ENCODE peak calls at places on chromosomes 2 and 18, in five cellular contexts. I, M, H, U and A are unnamed samples. For H3K4me1, the result is how much of the 10 kb centered on the place peaks cover.

GRCh38 chr2:158973111-158973510 is 4.7 kb downstream of the TANC1 start:
- DNase-seq in M (no peak), H (no peak), I (no peak), U (no peak), A (no peak)

GRCh38 chr18:9184998-9185613 is 48.5 kb downstream of the ANKRD12 start:
- DNase-seq in H (no peak), M (no peak), U (no peak), I (no peak), A (no peak)

GRCh38 chr2:101704046-101704466 is 6.5 kb downstream of the MAP4K4 start:
- DNase-seq in U (no peak), I (no peak), H (no peak), M (no peak), A (peak)

GRCh38 chr2:17309741-17310339 is 208.4 kb downstream of the RAD51AP2 start:
- DNase-seq in I (peak), U (peak), M (no peak), H (peak), A (no peak)

GRCh38 chr2:221571108-221571390 is 1.1 kb downstream of the EPHA4 start:
- DNase-seq in U (peak), I (peak), M (no peak), H (no peak), A (no peak)

GRCh38 chr2:53442783-53443182 is 324.8 kb upstream of the CHAC2 start:
- DNase-seq in H (no peak), U (peak), I (no peak), M (no peak), A (no peak)

GRCh38 chr2:23545811-23546210 is 160.8 kb downstream of the KLHL29 start:
- DNase-seq in I (no peak), H (no peak), M (no peak), U (no peak), A (no peak)

GRCh38 chr18:56869189-56869777 is 218.1 kb downstream of the WDR7 start:
- DNase-seq in I (no peak), H (no peak), U (peak), M (no peak), A (no peak)

GRCh38 chr2:7940723-7941122 is 741.1 kb upstream of the ID2 start:
- DNase-seq in I (no peak), M (no peak), U (no peak), H (no peak), A (no peak)

GRCh38 chr2:152611458-152612231 is 105.6 kb downstream of the PRPF40A start:
- DNase-seq in H (no peak), M (peak), I (peak), U (no peak), A (peak)

GRCh38 chr2:74877781-74878433 is 44.0 kb downstream of the HK2 start:
- DNase-seq in H (no peak), M (no peak), U (no peak), I (no peak), A (no peak)

GRCh38 chr18:28115149-28115550 is 61.8 kb downstream of the CDH2 start:
- DNase-seq in M (no peak), H (no peak), U (no peak), I (no peak), A (no peak)

GRCh38 chr18:60534539-60534938 is 162.0 kb upstream of the MC4R start:
- DNase-seq in U (no peak), I (no peak), H (no peak), M (no peak), A (no peak)

GRCh38 chr2:44560352-44560751 is 198.6 kb downstream of the CAMKMT start:
- DNase-seq in H (no peak), U (peak), M (no peak), I (peak), A (no peak)

GRCh38 chr2:99678651-99679050 is 188.8 kb upstream of the REV1 start:
- DNase-seq in U (no peak), H (no peak), M (no peak), I (no peak), A (no peak)

GRCh38 chr2:166573393-166573792 is 79.3 kb upstream of the SCN7A start:
- DNase-seq in U (no peak), I (no peak), M (no peak), H (no peak), A (no peak)

GRCh38 chr2:127569274-127570065 is 34.0 kb downstream of the MYO7B start:
- DNase-seq in M (no peak), U (no peak), I (peak), H (no peak), A (peak)

GRCh38 chr2:104368089-104368488 is 485.8 kb upstream of the POU3F3 start:
- DNase-seq in I (no peak), U (no peak), M (no peak), H (no peak), A (no peak)

GRCh38 chr2:62199392-62200125 is 3.6 kb downstream of the B3GNT2 start:
- DNase-seq in I (no peak), M (no peak), U (no peak), H (no peak), A (no peak)

GRCh38 chr18:10322408-10322807 is 132.0 kb upstream of the APCDD1 start:
- DNase-seq in U (no peak), H (no peak), I (no peak), M (no peak), A (no peak)

GRCh38 chr2:20019747-20020146 is 7.3 kb upstream of the MATN3 start:
- DNase-seq in U (no peak), M (no peak), I (no peak), H (no peak), A (no peak)

GRCh38 chr18:36934884-36935283 is 106.0 kb downstream of the KIAA1328 start:
- DNase-seq in M (no peak), I (no peak), H (no peak), U (no peak), A (no peak)

GRCh38 chr2:15177103-15177502 is 384.0 kb downstream of the NBAS start:
- DNase-seq in U (no peak), I (no peak), M (no peak), H (no peak), A (no peak)

GRCh38 chr2:100940240-100940639 is 61.8 kb upstream of the RPL31 start:
- DNase-seq in H (no peak), U (no peak), M (no peak), I (no peak), A (no peak)

GRCh38 chr18:48991299-48992055 is 40.7 kb upstream of the SMAD7 start:
- DNase-seq in I (no peak), M (no peak), H (no peak), U (no peak), A (no peak)

GRCh38 chr18:57698571-57699276 is 77.1 kb upstream of the NARS1 start:
- DNase-seq in I (no peak), M (no peak), H (no peak), U (peak), A (no peak)

GRCh38 chr2:10584242-10584753 is 105.5 kb downstream of the NOL10 start:
- DNase-seq in U (no peak), H (no peak), M (no peak), I (no peak), A (no peak)

GRCh38 chr18:46712406-46712805 is 44.4 kb downstream of the ST8SIA5 start:
- DNase-seq in H (no peak), I (peak), U (no peak), M (no peak), A (no peak)

GRCh38 chr2:47519147-47519537 is 116.2 kb downstream of the MSH2 start:
- DNase-seq in U (no peak), H (no peak), I (no peak), M (no peak), A (no peak)

GRCh38 chr2:197121255-197121654 is 189.3 kb downstream of the ANKRD44 start:
- DNase-seq in U (no peak), I (no peak), H (no peak), M (no peak), A (no peak)
- H3K4me1 ChIP-seq in U (under half), I (under half), H (under half), M (under half), A (under half)

DNA sequence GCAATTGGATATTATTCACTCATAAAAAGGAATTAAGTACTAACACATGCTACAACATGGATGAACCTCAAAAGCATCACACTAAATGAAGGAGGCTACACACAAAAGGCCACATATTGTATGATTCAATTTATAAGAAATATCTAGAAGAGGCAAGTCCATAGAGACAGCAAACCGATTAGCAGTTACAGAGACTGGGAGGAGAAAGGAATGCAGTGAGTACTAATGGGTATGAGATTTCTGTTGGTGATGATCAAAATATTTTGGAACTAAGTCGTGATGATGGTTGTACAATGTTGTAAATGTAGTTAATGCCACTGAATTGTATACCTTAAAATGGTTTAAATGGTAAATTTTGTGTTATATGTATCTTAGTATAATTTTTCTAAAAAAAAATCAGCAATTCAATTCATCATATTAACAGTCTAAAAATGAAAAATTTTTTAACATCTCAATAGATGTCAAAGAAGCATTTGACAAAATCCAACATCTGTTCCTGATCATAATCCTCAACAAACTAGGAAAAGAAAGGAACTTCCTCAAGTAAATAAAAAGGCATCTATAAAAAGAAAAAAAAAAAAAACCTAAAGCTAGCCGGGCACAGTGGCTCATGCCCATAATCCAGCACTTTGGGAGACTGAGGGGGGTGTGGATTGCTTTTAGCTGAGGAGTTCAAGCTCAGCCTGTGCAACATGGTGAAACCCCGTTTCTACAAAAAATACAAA is 98.1 kb downstream of the TGIF1 start:
- DNase-seq in I (no peak), H (no peak), U (no peak), M (no peak), A (no peak)
- H3K4me1 ChIP-seq in I (under half), H (under half), U (under half), M (under half), A (under half)

GRCh38 chr2:25290811-25291510 is 50.8 kb downstream of the DNMT3A start:
- DNase-seq in H (no peak), M (no peak), U (no peak), I (peak), A (no peak)
- H3K4me1 ChIP-seq in H (under half), M (half or more), U (under half), I (under half), A (under half)

GRCh38 chr18:64438178-64438577 is 289.3 kb upstream of the LINC00305 start:
- DNase-seq in M (no peak), U (no peak), I (no peak), H (no peak), A (no peak)

DNA sequence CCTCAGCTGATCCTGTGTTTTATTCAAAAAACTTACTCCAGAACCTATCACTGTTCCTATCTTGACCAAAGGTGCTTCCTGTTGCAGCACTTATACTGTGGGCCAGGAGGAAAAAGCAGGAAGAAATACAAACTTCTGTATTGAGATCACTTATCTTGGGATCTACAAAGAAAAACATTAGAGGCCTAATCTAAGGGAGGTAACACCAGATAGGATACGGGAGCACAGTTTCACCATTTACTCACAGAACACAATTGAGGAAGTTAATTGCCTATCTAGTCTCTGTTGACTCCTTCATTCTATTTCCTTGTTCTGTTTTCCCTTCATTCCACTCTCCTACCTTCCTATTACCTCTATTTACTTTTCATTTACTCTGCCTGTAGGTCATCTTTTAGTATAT is 287.2 kb upstream of the LINC00305 start:
- DNase-seq in U (no peak), M (no peak), H (no peak), I (no peak), A (no peak)
- H3K4me1 ChIP-seq in U (under half), M (under half), H (under half), I (under half), A (under half)

GRCh38 chr2:12304494-12305228 is 412.1 kb upstream of the TRIB2 start:
- DNase-seq in I (no peak), U (no peak), H (no peak), M (no peak), A (no peak)
- H3K4me1 ChIP-seq in I (under half), U (under half), H (under half), M (under half), A (under half)

GRCh38 chr18:6785001-6785400 is 55.5 kb downstream of the ARHGAP28 start:
- DNase-seq in M (no peak), H (no peak), U (no peak), I (no peak), A (no peak)
- H3K4me1 ChIP-seq in M (under half), H (under half), U (under half), I (under half), A (under half)